ENCODE peak calls at places on chromosomes 2 and 18, in nine cellular contexts. M is GM04503; B is IMR-90; E is frontal cortex; H is stimulated activated naive B cell treated with anti-CD40 and anti-IgM and Interleukin-4, amounts not matched to agents 10 μg/mL and 1 μg/mL and 100 μg/mL, for 72 hours; X is stromal cell of bone marrow; U is NAMALWA; V is AG08395; K is left ventricle myocardium inferior. Y is an unnamed sample.

GRCh38 chr2:62362561-62362960 is 143.4 kb downstream of the TMEM17 start:
- DNase-seq in X (no peak), K (no peak), M (no peak), B (no peak), V (no peak), U (no peak), E (no peak), H (no peak), Y (no peak)

GRCh38 chr2:152493945-152494528 is 159.1 kb downstream of the FMNL2 start:
- DNase-seq in H (no peak), X (no peak), K (no peak), U (no peak), M (no peak), V (no peak), B (no peak), E (no peak), Y (no peak)

GRCh38 chr2:212328129-212328528 is 210.5 kb downstream of the ERBB4 start:
- DNase-seq in U (no peak), V (no peak), B (no peak), X (no peak), K (no peak), M (no peak), H (no peak), E (no peak), Y (no peak)

GRCh38 chr2:30511122-30512083 is 64.4 kb downstream of the LCLAT1 start:
- DNase-seq in M (peak), X (peak), H (no peak), K (peak), V (peak), U (no peak), B (peak), E (no peak), Y (no peak)

GRCh38 chr2:15984367-15985255 is 44.3 kb downstream of the MYCN start:
- DNase-seq in K (peak), X (no peak), B (no peak), U (no peak), E (peak), H (no peak), M (no peak), V (no peak), Y (no peak)

GRCh38 chr18:8264861-8265411 is 344.3 kb upstream of the RAB12 start:
- DNase-seq in K (no peak), H (no peak), U (no peak), M (no peak), B (peak), X (no peak), V (no peak), E (no peak), Y (no peak)

GRCh38 chr2:28586864-28587263 is 91.0 kb downstream of the PLB1 start:
- DNase-seq in B (no peak), U (peak), X (no peak), V (no peak), K (no peak), E (no peak), M (no peak), H (no peak), Y (no peak)

GRCh38 chr2:145759228-145759940 is 1239.5 kb upstream of the ZEB2 start:
- DNase-seq in V (no peak), X (no peak), K (no peak), B (peak), H (no peak), U (no peak), M (no peak), E (no peak), Y (no peak)

GRCh38 chr2:64165696-64166095 is 21.5 kb upstream of the PELI1 start:
- DNase-seq in U (no peak), K (no peak), E (no peak), M (no peak), B (peak), H (no peak), V (no peak), X (no peak), Y (no peak)

GRCh38 chr2:240595381-240596079 is 9.0 kb downstream of the CAPN10 start:
- DNase-seq in B (no peak), E (no peak), K (no peak), V (peak), M (no peak), U (peak), H (no peak), X (no peak), Y (no peak)

GRCh38 chr2:59684101-59684770 is 869.2 kb downstream of the BCL11A start:
- DNase-seq in X (no peak), V (no peak), U (no peak), B (no peak), K (no peak), M (no peak), H (no peak), E (no peak), Y (no peak)

GRCh38 chr2:20062615-20063545 is 11.5 kb upstream of the LAPTM4A start:
- DNase-seq in H (no peak), B (peak), E (no peak), V (peak), X (peak), K (no peak), U (no peak), M (no peak), Y (no peak)

GRCh38 chr2:170222298-170222697 is 44.4 kb downstream of the MYO3B start:
- DNase-seq in B (peak), V (no peak), M (no peak), E (no peak), K (no peak), U (no peak), H (no peak), X (no peak), Y (no peak)

GRCh38 chr2:178718283-178718682 is 88.9 kb downstream of the TTN start:
- DNase-seq in E (no peak), V (no peak), K (no peak), M (no peak), X (no peak), B (no peak), U (no peak), H (no peak), Y (no peak)

GRCh38 chr18:35141567-35142269 is 99.1 kb upstream of the ZNF397 start:
- DNase-seq in X (no peak), B (no peak), U (peak), E (no peak), H (no peak), K (no peak), V (no peak), M (no peak), Y (no peak)

GRCh38 chr2:178700922-178701342 is 106.3 kb downstream of the TTN start:
- DNase-seq in M (no peak), B (peak), E (no peak), X (no peak), K (no peak), V (peak), U (peak), H (no peak), Y (no peak)

GRCh38 chr18:48609820-48610815 is 71.3 kb downstream of the CTIF start:
- DNase-seq in X (no peak), V (peak), U (no peak), B (no peak), H (no peak), K (no peak), M (no peak), E (no peak), Y (no peak)

GRCh38 chr2:227252831-227253230 is 72.2 kb upstream of the MFF start:
- DNase-seq in U (no peak), B (no peak), M (no peak), K (no peak), X (no peak), E (no peak), V (no peak), H (no peak), Y (no peak)

GRCh38 chr2:145987797-145988196 is 1467.9 kb upstream of the ZEB2 start:
- DNase-seq in H (no peak), U (no peak), X (no peak), M (no peak), E (no peak), B (no peak), V (no peak), K (no peak), Y (no peak)

GRCh38 chr18:48840491-48840877 is 110.3 kb downstream of the SMAD7 start:
- DNase-seq in B (no peak), M (no peak), X (no peak), K (no peak), H (no peak), U (no peak), V (no peak), E (peak), Y (no peak)

GRCh38 chr2:143716527-143716926 is 587.3 kb downstream of the ARHGAP15 start:
- DNase-seq in H (no peak), K (no peak), V (no peak), X (peak), U (no peak), E (no peak), B (no peak), M (no peak), Y (no peak)

GRCh38 chr2:25042321-25043240 is 705 bp downstream of the EFR3B start:
- DNase-seq in H (no peak), K (peak), X (no peak), M (no peak), V (peak), U (no peak), E (peak), B (peak), Y (no peak)

GRCh38 chr18:52343138-52343537 is 3.1 kb downstream of the DCC start:
- DNase-seq in E (no peak), K (no peak), H (no peak), V (no peak), U (no peak), B (peak), X (no peak), M (no peak), Y (no peak)

GRCh38 chr2:239721991-239722759 is 303.0 kb downstream of the NDUFA10 start:
- DNase-seq in E (no peak), B (no peak), X (no peak), K (no peak), M (no peak), U (no peak), H (no peak), V (no peak), Y (no peak)

GRCh38 chr2:214376631-214377624 is 33.9 kb upstream of the VWC2L start:
- DNase-seq in U (no peak), X (no peak), E (no peak), V (no peak), M (no peak), K (no peak), H (no peak), B (peak), Y (no peak)

GRCh38 chr2:139686205-139686604 is 906.0 kb upstream of the NXPH2 start:
- DNase-seq in U (no peak), B (no peak), M (no peak), E (no peak), K (no peak), V (no peak), H (no peak), X (no peak), Y (no peak)

GRCh38 chr2:113073325-113073834 is 5.6 kb downstream of the IL1F10 start:
- DNase-seq in M (no peak), V (no peak), X (no peak), K (no peak), U (no peak), E (no peak), H (no peak), B (no peak), Y (no peak)

GRCh38 chr2:118387509-118387908 is 299.2 kb downstream of the INSIG2 start:
- DNase-seq in U (no peak), B (peak), X (peak), V (peak), M (peak), H (no peak), E (no peak), K (no peak), Y (no peak)

GRCh38 chr2:49978341-49978740 is 824.0 kb upstream of the FSHR start:
- DNase-seq in K (no peak), E (no peak), B (no peak), V (no peak), U (no peak), X (no peak), M (no peak), H (no peak), Y (no peak)